ENCODE peak calls at places on chromosomes 4 and X, in ten cellular contexts. H is T-helper 1 cell; V is Calu3; A is PC-9; B is NCI-H187; L is Right ventricle myocardium superior; G is C1 segment of cervical spinal cord; Y is T-helper 2 cell; S is HL-60; I is CD4-positive, alpha-beta T cell. Q is an unnamed sample.

GRCh38 chrX:1492421-1493012 is 39.8 kb upstream of the ASMTL start:
- DNase-seq in H (no peak), V (no peak), A (no peak), B (no peak), L (no peak), G (no peak), Y (no peak), S (no peak), I (no peak), Q (no peak)

GRCh38 chrX:20177093-20177492 is 35.5 kb upstream of the EIF1AX start:
- DNase-seq in H (no peak), V (no peak), A (no peak), B (no peak), L (no peak), G (no peak), Y (no peak), S (no peak), I (no peak), Q (no peak)

GRCh38 chr4:7144374-7145290 is 47.7 kb upstream of the SORCS2 start:
- DNase-seq in H (no peak), V (no peak), A (no peak), B (no peak), L (no peak), G (no peak), Y (no peak), S (no peak), I (no peak), Q (no peak)

GRCh38 chr4:152590179-152591031 is 54.5 kb upstream of the FBXW7 start:
- DNase-seq in H (no peak), V (no peak), A (peak; percentile 76), B (no peak), L (no peak), G (no peak), Y (no peak), S (no peak), I (no peak), Q (no peak)

GRCh38 chrX:132331000-132331399 is 111.8 kb upstream of the RAP2C start:
- DNase-seq in H (no peak), V (no peak), A (no peak), B (no peak), L (no peak), G (no peak), Y (no peak), S (no peak), I (no peak), Q (no peak)

GRCh38 chr4:2583092-2583491 is 46.6 kb downstream of the FAM193A start:
- DNase-seq in H (no peak), V (no peak), A (no peak), B (no peak), L (no peak), G (no peak), Y (no peak), S (no peak), I (no peak), Q (no peak)

GRCh38 chrX:132818638-132819037 is 139.8 kb downstream of the HS6ST2 start:
- DNase-seq in H (no peak), V (no peak), A (no peak), B (no peak), L (no peak), G (no peak), Y (no peak), S (no peak), I (no peak), Q (no peak)

GRCh38 chr4:128394778-128395177 is 107.2 kb upstream of the PGRMC2 start:
- DNase-seq in H (no peak), V (no peak), A (no peak), B (no peak), L (no peak), G (no peak), Y (no peak), S (no peak), I (no peak), Q (no peak)

GRCh38 chr4:173333658-173334084 is 487 bp downstream of the HMGB2 start:
- DNase-seq in H (peak; percentile 31), V (peak; percentile 28), A (no peak), B (no peak), L (peak; percentile 77), G (peak; percentile 58), Y (peak; percentile 37), S (no peak), I (no peak), Q (peak; percentile 59)

GRCh38 chrX:119045884-119046283 is 26.9 kb upstream of the CT47C1 start:
- DNase-seq in H (no peak), V (no peak), A (no peak), B (no peak), L (no peak), G (no peak), Y (no peak), S (no peak), I (no peak), Q (no peak)

GRCh38 chr4:1003271-1004070 is 8.0 kb upstream of the FGFRL1 start:
- DNase-seq in H (no peak), V (no peak), A (no peak), B (no peak), L (no peak), G (no peak), Y (no peak), S (no peak), I (no peak), Q (no peak)

GRCh38 chrX:145881175-145881867 is 63.7 kb downstream of the SLITRK2 start:
- DNase-seq in H (no peak), V (no peak), A (no peak), B (no peak), L (no peak), G (no peak), Y (no peak), S (no peak), I (no peak), Q (no peak)

GRCh38 chrX:15241258-15241657 is 28.6 kb downstream of the ASB9 start:
- DNase-seq in H (no peak), V (no peak), A (no peak), B (no peak), L (no peak), G (no peak), Y (no peak), S (no peak), I (no peak), Q (no peak)